ENCODE peak calls at places on chromosomes 5 and 9, in four cellular contexts. O is H1, Y is sigmoid colon, N is transverse colon. K is an unnamed sample.

GRCh38 chr9:108786322-108786721 is 69.5 kb downstream of the ACTL7B start:
- DNase-seq in N (no peak), O (no peak), Y (no peak), K (no peak)

GRCh38 chr5:178839319-178839704 is 20.4 kb upstream of the ZNF354B start:
- DNase-seq in Y (no peak), O (peak; percentile 44), N (peak; percentile 46), K (no peak)

GRCh38 chr5:139146809-139147742 is 51.1 kb downstream of the SIL1 start:
- DNase-seq in N (no peak), O (no peak), Y (no peak), K (no peak)

GRCh38 chr5:107704686-107705389 is 34.1 kb upstream of the EFNA5 start:
- DNase-seq in O (no peak), Y (no peak), N (no peak), K (no peak)

GRCh38 chr9:14170973-14171596 is 142.9 kb downstream of the NFIB start:
- DNase-seq in Y (no peak), O (no peak), N (no peak), K (no peak)

GRCh38 chr5:129322968-129323367 is 137.1 kb upstream of the ADAMTS19 start:
- DNase-seq in Y (no peak), O (no peak), N (no peak), K (no peak)

GRCh38 chr9:123742009-123742767 is 187.7 kb downstream of the DENND1A start:
- DNase-seq in Y (peak; percentile 65), O (no peak), N (no peak), K (no peak)

GRCh38 chr5:15529821-15530220 is 29.8 kb downstream of the FBXL7 start:
- DNase-seq in N (no peak), O (no peak), Y (no peak), K (no peak)

GRCh38 chr9:19127881-19128719 is 808 bp upstream of the PLIN2 start:
- DNase-seq in O (no peak), N (peak; percentile 31), Y (peak; percentile 72), K (peak; percentile 78)

GRCh38 chr5:67190856-67191255 is 5.7 kb downstream of the CD180 start:
- DNase-seq in N (no peak), O (no peak), Y (no peak), K (no peak)

GRCh38 chr5:107257885-107258520 is 412.7 kb downstream of the EFNA5 start:
- DNase-seq in Y (no peak), N (no peak), O (no peak), K (no peak)

GRCh38 chr9:124812401-124813016 is 35.6 kb downstream of the OLFML2A start:
- DNase-seq in O (peak; percentile 64), Y (peak; percentile 93), N (peak; percentile 47), K (no peak)

GRCh38 chr9:14004110-14004509 is 309.8 kb downstream of the NFIB start:
- DNase-seq in N (no peak), O (no peak), Y (no peak), K (no peak)

GRCh38 chr9:1171541-1171940 is 121.4 kb downstream of the DMRT2 start:
- DNase-seq in N (no peak), O (no peak), Y (no peak), K (no peak)

GRCh38 chr9:86600291-86600690 is 246.1 kb upstream of the TUT7 start:
- DNase-seq in N (no peak), Y (no peak), O (no peak), K (no peak)

DNA sequence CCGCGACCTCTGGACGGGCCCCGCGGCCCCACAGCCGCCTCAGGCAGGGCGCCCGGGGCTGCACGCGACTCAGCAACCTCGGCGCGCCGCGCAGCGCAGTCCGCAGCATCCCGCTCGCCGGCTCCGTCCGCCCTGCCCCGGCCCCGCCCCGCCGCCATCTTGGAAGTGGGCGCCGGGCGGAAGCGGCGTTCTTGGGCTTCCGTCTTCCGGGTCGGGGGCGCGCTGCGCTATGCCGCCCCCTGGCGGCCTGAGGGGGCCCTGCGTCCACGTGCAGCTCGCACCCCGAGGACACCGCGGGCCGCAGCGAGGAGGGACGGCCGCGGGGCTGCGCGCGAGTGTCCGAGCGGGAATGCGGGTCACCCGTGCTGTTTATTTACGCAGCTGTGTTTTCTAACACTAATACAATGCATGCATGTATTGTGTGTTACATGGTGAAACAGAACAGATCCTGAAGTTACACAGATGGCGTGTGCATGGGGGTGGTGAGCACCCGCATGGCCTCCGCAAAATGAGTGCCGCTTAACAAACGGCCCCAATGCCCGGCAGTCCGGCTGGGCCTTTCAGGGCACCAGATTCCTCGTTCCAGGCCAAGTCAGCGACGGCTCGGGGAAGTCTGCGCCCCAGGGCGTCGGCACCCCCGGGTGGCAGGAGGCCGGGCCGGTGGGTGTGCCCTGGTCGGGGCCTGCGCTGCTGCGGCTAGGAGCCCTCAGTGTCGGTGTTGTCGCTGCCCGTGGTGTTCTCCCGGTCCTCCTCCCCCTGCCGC is at the start of gene DNLZ:
- DNase-seq in Y (peak; percentile 93), N (peak; percentile 89), O (no peak), K (peak; percentile 90)
- TF ChIP-seq EP300 in Y (no peak), N (no peak), O (no peak), K (no peak)

DNA sequence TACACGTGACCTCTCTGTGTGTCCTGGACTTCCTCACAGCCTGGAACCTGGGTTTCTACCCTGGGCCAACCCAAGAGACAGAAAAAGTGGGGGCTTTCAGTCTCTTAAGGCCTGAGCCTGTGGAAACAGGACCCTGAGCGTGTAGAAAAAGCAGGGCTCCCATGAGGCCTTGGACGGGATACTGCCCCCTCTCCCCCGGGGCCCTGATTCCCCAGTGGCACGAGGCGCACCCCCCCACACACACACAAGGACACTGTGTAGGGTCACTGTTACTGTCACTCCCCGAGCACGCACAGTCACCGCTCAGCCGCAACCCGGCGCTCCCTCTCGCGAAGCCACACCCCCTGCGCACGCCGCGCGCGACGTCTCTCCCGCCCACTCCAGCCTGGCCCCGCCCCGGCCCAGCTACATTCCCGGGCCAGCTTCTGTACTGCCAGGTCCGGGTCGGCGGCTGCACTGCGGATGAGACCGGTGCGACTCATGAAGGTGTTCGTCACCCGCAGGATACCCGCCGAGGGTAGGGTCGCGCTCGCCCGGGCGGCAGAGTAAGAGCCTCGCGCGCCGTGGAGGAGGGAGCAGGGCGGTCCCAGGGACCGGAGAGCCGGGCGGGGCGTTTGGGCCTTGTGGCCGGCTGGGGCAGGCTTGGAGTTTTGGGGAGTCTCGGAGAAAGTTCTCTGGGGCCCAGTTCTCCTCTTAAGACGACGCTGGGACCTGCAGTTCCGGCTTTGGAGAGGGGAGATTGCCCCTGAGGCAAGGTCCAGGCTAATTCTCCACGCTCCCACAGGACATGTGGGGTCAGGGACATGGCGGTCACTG is at the start of gene GRHPR:
- DNase-seq in N (peak; percentile 94), O (no peak), Y (peak; percentile 93), K (peak; percentile 91)
- TF ChIP-seq POLR2A in N (peak; percentile 82), O (peak; percentile 64), Y (peak; percentile 52), K (no peak)

GRCh38 chr9:12640021-12640587 is 53.1 kb upstream of the TYRP1 start:
- DNase-seq in Y (no peak), O (no peak), N (no peak), K (no peak)

GRCh38 chr9:12643686-12644085 is 49.5 kb upstream of the TYRP1 start:
- DNase-seq in Y (no peak), N (no peak), O (no peak), K (no peak)

DNA sequence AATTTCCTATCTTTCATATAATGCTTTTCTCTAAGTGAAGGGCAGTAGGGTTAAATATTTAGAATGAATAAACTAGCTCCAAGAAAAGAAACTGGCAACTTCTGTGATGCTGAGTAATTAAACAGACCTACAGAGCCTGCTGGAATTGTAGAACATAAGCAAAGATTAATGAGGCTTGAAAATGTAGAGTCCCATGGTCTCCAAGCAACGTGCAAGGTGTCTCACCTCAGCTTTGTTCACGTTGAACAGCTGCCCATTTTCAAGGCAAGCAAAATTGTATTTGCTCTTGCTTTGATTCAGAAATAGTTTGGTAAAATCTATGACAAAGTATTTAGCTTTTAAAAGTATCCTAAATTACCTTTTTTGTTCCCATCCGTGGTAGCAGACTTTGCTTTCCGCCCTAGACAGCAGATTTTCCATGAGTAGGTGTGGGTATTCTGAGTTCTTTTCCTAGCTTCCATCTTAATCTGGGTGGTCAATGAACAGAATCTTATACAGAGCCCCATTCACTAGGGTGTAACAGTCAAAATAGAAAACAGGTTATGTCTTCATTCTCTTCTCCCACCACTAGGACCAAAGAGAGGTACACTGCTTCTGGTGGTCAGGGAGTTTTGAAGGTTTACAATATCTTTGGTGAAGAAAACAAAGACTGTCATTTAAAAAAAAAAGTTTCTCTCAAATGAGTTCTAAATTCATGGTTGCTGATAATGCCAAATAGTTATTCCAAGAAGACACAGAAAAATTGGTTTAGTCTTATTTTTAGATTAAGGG is 52.1 kb upstream of the TYRP1 start:
- DNase-seq in N (no peak), O (no peak), Y (no peak), K (no peak)
- TF ChIP-seq EP300 in N (no peak), O (no peak), Y (no peak), K (no peak)

GRCh38 chr9:97557606-97558095 is 56.2 kb downstream of the TMOD1 start:
- DNase-seq in Y (peak; percentile 87), N (peak; percentile 44), O (no peak), K (peak; percentile 89)
- TF ChIP-seq POLR2A in Y (no peak), N (no peak), O (no peak), K (no peak)

GRCh38 chr5:98513378-98513777 is 260.1 kb upstream of the RGMB start:
- DNase-seq in O (peak; percentile 3), Y (no peak), N (peak; percentile 22), K (no peak)
- TF ChIP-seq EP300 in O (no peak), Y (no peak), N (no peak), K (no peak)

GRCh38 chr5:20972419-20972925 is 984.5 kb upstream of the CDH18 start:
- DNase-seq in Y (peak; percentile 70), N (no peak), O (peak; percentile 1), K (no peak)
- TF ChIP-seq POLR2A in Y (no peak), N (no peak), O (no peak), K (no peak)

GRCh38 chr5:122501087-122501435 is 189.0 kb downstream of the SNCAIP start:
- DNase-seq in N (no peak), O (no peak), Y (no peak), K (no peak)
- TF ChIP-seq EP300 in N (no peak), O (no peak), Y (no peak), K (no peak)